ENCODE peak calls at places on chromosomes 2 and 18, in four cellular contexts. One of them, this sample, is unnamed.
A peak's percentile ranks its signal among the peaks of the same experiment; 100 is the strongest.

GRCh38 chr18:24878289-24878688 is 417.9 kb downstream of the HRH4 start:
- DNase-seq in stimulated activated CD8-positive, alpha-beta memory T cell treated with anti-CD3 and anti-CD28 coated beads, Interleukin-12 subunit alpha, Interleukin-12 subunit beta, amount 100 ng/mL, for 4 hours: no peak
- DNase-seq in HFF-Myc: no peak
- DNase-seq in tibial artery: no peak
- DNase-seq in this sample: no peak

GRCh38 chr2:148096012-148096411 is 75.1 kb downstream of the MBD5 start:
- DNase-seq in stimulated activated CD8-positive, alpha-beta memory T cell treated with anti-CD3 and anti-CD28 coated beads, Interleukin-12 subunit alpha, Interleukin-12 subunit beta, amount 100 ng/mL, for 4 hours: no peak
- DNase-seq in HFF-Myc: no peak
- DNase-seq in tibial artery: no peak
- DNase-seq in this sample: no peak

GRCh38 chr2:166057363-166058169 is 70.3 kb downstream of the SCN1A start:
- DNase-seq in stimulated activated CD8-positive, alpha-beta memory T cell treated with anti-CD3 and anti-CD28 coated beads, Interleukin-12 subunit alpha, Interleukin-12 subunit beta, amount 100 ng/mL, for 4 hours: no peak
- DNase-seq in HFF-Myc: peak; percentile 2
- DNase-seq in tibial artery: no peak
- DNase-seq in this sample: peak; percentile 1

GRCh38 chr18:68394705-68395104 is 320.2 kb downstream of the TMX3 start:
- DNase-seq in stimulated activated CD8-positive, alpha-beta memory T cell treated with anti-CD3 and anti-CD28 coated beads, Interleukin-12 subunit alpha, Interleukin-12 subunit beta, amount 100 ng/mL, for 4 hours: no peak
- DNase-seq in HFF-Myc: no peak
- DNase-seq in tibial artery: no peak
- DNase-seq in this sample: no peak

GRCh38 chr2:138782378-138782777 is 2.2 kb upstream of the NXPH2 start:
- DNase-seq in stimulated activated CD8-positive, alpha-beta memory T cell treated with anti-CD3 and anti-CD28 coated beads, Interleukin-12 subunit alpha, Interleukin-12 subunit beta, amount 100 ng/mL, for 4 hours: no peak
- DNase-seq in HFF-Myc: no peak
- DNase-seq in tibial artery: no peak
- DNase-seq in this sample: no peak

GRCh38 chr2:47493317-47493716 is 90.4 kb downstream of the MSH2 start:
- DNase-seq in stimulated activated CD8-positive, alpha-beta memory T cell treated with anti-CD3 and anti-CD28 coated beads, Interleukin-12 subunit alpha, Interleukin-12 subunit beta, amount 100 ng/mL, for 4 hours: no peak
- DNase-seq in HFF-Myc: no peak
- DNase-seq in tibial artery: peak; percentile 35
- DNase-seq in this sample: no peak

GRCh38 chr18:5137261-5137660 is 59.8 kb downstream of the AKAIN1 start:
- DNase-seq in stimulated activated CD8-positive, alpha-beta memory T cell treated with anti-CD3 and anti-CD28 coated beads, Interleukin-12 subunit alpha, Interleukin-12 subunit beta, amount 100 ng/mL, for 4 hours: no peak
- DNase-seq in HFF-Myc: no peak
- DNase-seq in tibial artery: no peak
- DNase-seq in this sample: no peak

GRCh38 chr2:149703281-149703680 is 115.7 kb upstream of the MMADHC start:
- DNase-seq in stimulated activated CD8-positive, alpha-beta memory T cell treated with anti-CD3 and anti-CD28 coated beads, Interleukin-12 subunit alpha, Interleukin-12 subunit beta, amount 100 ng/mL, for 4 hours: no peak
- DNase-seq in HFF-Myc: no peak
- DNase-seq in tibial artery: no peak
- DNase-seq in this sample: no peak

GRCh38 chr2:23042176-23042909 is 342.6 kb upstream of the KLHL29 start:
- DNase-seq in stimulated activated CD8-positive, alpha-beta memory T cell treated with anti-CD3 and anti-CD28 coated beads, Interleukin-12 subunit alpha, Interleukin-12 subunit beta, amount 100 ng/mL, for 4 hours: no peak
- DNase-seq in HFF-Myc: no peak
- DNase-seq in tibial artery: peak; percentile 74
- DNase-seq in this sample: no peak

GRCh38 chr2:121588357-121588756 is 57.7 kb downstream of the RNU4ATAC start:
- DNase-seq in stimulated activated CD8-positive, alpha-beta memory T cell treated with anti-CD3 and anti-CD28 coated beads, Interleukin-12 subunit alpha, Interleukin-12 subunit beta, amount 100 ng/mL, for 4 hours: no peak
- DNase-seq in HFF-Myc: no peak
- DNase-seq in tibial artery: no peak
- DNase-seq in this sample: no peak